ENCODE peak calls at places on chromosomes 5 and 9, in five cellular contexts. One of them, this sample, is unnamed.

GRCh38 chr5:150138551-150139265 is 16.9 kb downstream of the PDGFRB start:
- DNase-seq in stimulated activated CD4-positive, alpha-beta T cell treated with anti-CD3 and anti-CD28 coated beads, Interleukin-2, amount 100 ng/mL, for 24 hours: no peak
- DNase-seq in activated T-helper 9 cell treated with anti-CD3 and anti-CD28 coated beads, Interleukin-2, amount 50 U/mL, for 16 hours: no peak
- DNase-seq in NCI-H2107: no peak
- DNase-seq in tibial artery: peak; percentile 95
- DNase-seq in this sample: no peak

GRCh38 chr5:135194573-135195266 is 160.7 kb upstream of the PITX1 start:
- DNase-seq in stimulated activated CD4-positive, alpha-beta T cell treated with anti-CD3 and anti-CD28 coated beads, Interleukin-2, amount 100 ng/mL, for 24 hours: no peak
- DNase-seq in activated T-helper 9 cell treated with anti-CD3 and anti-CD28 coated beads, Interleukin-2, amount 50 U/mL, for 16 hours: no peak
- DNase-seq in NCI-H2107: no peak
- DNase-seq in tibial artery: no peak
- DNase-seq in this sample: no peak

GRCh38 chr5:137688248-137688840 is 47.5 kb downstream of the KLHL3 start:
- DNase-seq in stimulated activated CD4-positive, alpha-beta T cell treated with anti-CD3 and anti-CD28 coated beads, Interleukin-2, amount 100 ng/mL, for 24 hours: no peak
- DNase-seq in activated T-helper 9 cell treated with anti-CD3 and anti-CD28 coated beads, Interleukin-2, amount 50 U/mL, for 16 hours: no peak
- DNase-seq in NCI-H2107: no peak
- DNase-seq in tibial artery: no peak
- DNase-seq in this sample: no peak

GRCh38 chr9:124527781-124528180 is 20.6 kb upstream of the NR5A1 start:
- DNase-seq in stimulated activated CD4-positive, alpha-beta T cell treated with anti-CD3 and anti-CD28 coated beads, Interleukin-2, amount 100 ng/mL, for 24 hours: no peak
- DNase-seq in activated T-helper 9 cell treated with anti-CD3 and anti-CD28 coated beads, Interleukin-2, amount 50 U/mL, for 16 hours: no peak
- DNase-seq in NCI-H2107: no peak
- DNase-seq in tibial artery: no peak
- DNase-seq in this sample: no peak

GRCh38 chr5:17896605-17897004 is 262.3 kb downstream of the TAF11L14 start:
- DNase-seq in stimulated activated CD4-positive, alpha-beta T cell treated with anti-CD3 and anti-CD28 coated beads, Interleukin-2, amount 100 ng/mL, for 24 hours: no peak
- DNase-seq in activated T-helper 9 cell treated with anti-CD3 and anti-CD28 coated beads, Interleukin-2, amount 50 U/mL, for 16 hours: no peak
- DNase-seq in NCI-H2107: no peak
- DNase-seq in tibial artery: no peak
- DNase-seq in this sample: no peak

GRCh38 chr5:88393082-88393481 is 124.4 kb upstream of the TMEM161B start:
- DNase-seq in stimulated activated CD4-positive, alpha-beta T cell treated with anti-CD3 and anti-CD28 coated beads, Interleukin-2, amount 100 ng/mL, for 24 hours: no peak
- DNase-seq in activated T-helper 9 cell treated with anti-CD3 and anti-CD28 coated beads, Interleukin-2, amount 50 U/mL, for 16 hours: no peak
- DNase-seq in NCI-H2107: no peak
- DNase-seq in tibial artery: no peak
- DNase-seq in this sample: no peak

GRCh38 chr5:94471496-94471895 is 146.9 kb downstream of the KIAA0825 start:
- DNase-seq in stimulated activated CD4-positive, alpha-beta T cell treated with anti-CD3 and anti-CD28 coated beads, Interleukin-2, amount 100 ng/mL, for 24 hours: no peak
- DNase-seq in activated T-helper 9 cell treated with anti-CD3 and anti-CD28 coated beads, Interleukin-2, amount 50 U/mL, for 16 hours: no peak
- DNase-seq in NCI-H2107: no peak
- DNase-seq in tibial artery: no peak
- DNase-seq in this sample: no peak

GRCh38 chr5:59412428-59412827 is 481.1 kb downstream of the PDE4D start:
- DNase-seq in stimulated activated CD4-positive, alpha-beta T cell treated with anti-CD3 and anti-CD28 coated beads, Interleukin-2, amount 100 ng/mL, for 24 hours: no peak
- DNase-seq in activated T-helper 9 cell treated with anti-CD3 and anti-CD28 coated beads, Interleukin-2, amount 50 U/mL, for 16 hours: no peak
- DNase-seq in NCI-H2107: no peak
- DNase-seq in tibial artery: no peak
- DNase-seq in this sample: no peak

GRCh38 chr5:106376522-106376921 is 1294.2 kb downstream of the EFNA5 start:
- DNase-seq in stimulated activated CD4-positive, alpha-beta T cell treated with anti-CD3 and anti-CD28 coated beads, Interleukin-2, amount 100 ng/mL, for 24 hours: no peak
- DNase-seq in activated T-helper 9 cell treated with anti-CD3 and anti-CD28 coated beads, Interleukin-2, amount 50 U/mL, for 16 hours: no peak
- DNase-seq in NCI-H2107: no peak
- DNase-seq in tibial artery: no peak
- DNase-seq in this sample: no peak

GRCh38 chr5:93117753-93118531 is 463.1 kb downstream of the NR2F1-AS1 start:
- DNase-seq in stimulated activated CD4-positive, alpha-beta T cell treated with anti-CD3 and anti-CD28 coated beads, Interleukin-2, amount 100 ng/mL, for 24 hours: no peak
- DNase-seq in activated T-helper 9 cell treated with anti-CD3 and anti-CD28 coated beads, Interleukin-2, amount 50 U/mL, for 16 hours: no peak
- DNase-seq in NCI-H2107: no peak
- DNase-seq in tibial artery: no peak
- DNase-seq in this sample: no peak

GRCh38 chr9:124506931-124507879 is at the start of gene NR5A1:
- DNase-seq in stimulated activated CD4-positive, alpha-beta T cell treated with anti-CD3 and anti-CD28 coated beads, Interleukin-2, amount 100 ng/mL, for 24 hours: no peak
- DNase-seq in activated T-helper 9 cell treated with anti-CD3 and anti-CD28 coated beads, Interleukin-2, amount 50 U/mL, for 16 hours: no peak
- DNase-seq in NCI-H2107: no peak
- DNase-seq in tibial artery: no peak
- DNase-seq in this sample: no peak

GRCh38 chr5:121018004-121018403 is 553.9 kb downstream of the PRR16 start:
- DNase-seq in stimulated activated CD4-positive, alpha-beta T cell treated with anti-CD3 and anti-CD28 coated beads, Interleukin-2, amount 100 ng/mL, for 24 hours: no peak
- DNase-seq in activated T-helper 9 cell treated with anti-CD3 and anti-CD28 coated beads, Interleukin-2, amount 50 U/mL, for 16 hours: no peak
- DNase-seq in NCI-H2107: no peak
- DNase-seq in tibial artery: no peak
- DNase-seq in this sample: no peak

GRCh38 chr5:34598177-34598794 is 57.8 kb upstream of the RAI14 start:
- DNase-seq in stimulated activated CD4-positive, alpha-beta T cell treated with anti-CD3 and anti-CD28 coated beads, Interleukin-2, amount 100 ng/mL, for 24 hours: no peak
- DNase-seq in activated T-helper 9 cell treated with anti-CD3 and anti-CD28 coated beads, Interleukin-2, amount 50 U/mL, for 16 hours: no peak
- DNase-seq in NCI-H2107: no peak
- DNase-seq in tibial artery: no peak
- DNase-seq in this sample: no peak

GRCh38 chr9:135612981-135613910 is 26.1 kb downstream of the GLT6D1 start:
- DNase-seq in stimulated activated CD4-positive, alpha-beta T cell treated with anti-CD3 and anti-CD28 coated beads, Interleukin-2, amount 100 ng/mL, for 24 hours: no peak
- DNase-seq in activated T-helper 9 cell treated with anti-CD3 and anti-CD28 coated beads, Interleukin-2, amount 50 U/mL, for 16 hours: no peak
- DNase-seq in NCI-H2107: no peak
- DNase-seq in tibial artery: peak; percentile 57
- DNase-seq in this sample: no peak

GRCh38 chr5:140882591-140882899 is 621 bp downstream of the PCDHA13 start:
- DNase-seq in stimulated activated CD4-positive, alpha-beta T cell treated with anti-CD3 and anti-CD28 coated beads, Interleukin-2, amount 100 ng/mL, for 24 hours: no peak
- DNase-seq in activated T-helper 9 cell treated with anti-CD3 and anti-CD28 coated beads, Interleukin-2, amount 50 U/mL, for 16 hours: no peak
- DNase-seq in NCI-H2107: no peak
- DNase-seq in tibial artery: no peak
- DNase-seq in this sample: no peak

GRCh38 chr9:112380102-112380581 is at the start of gene HSDL2:
- DNase-seq in stimulated activated CD4-positive, alpha-beta T cell treated with anti-CD3 and anti-CD28 coated beads, Interleukin-2, amount 100 ng/mL, for 24 hours: peak; percentile 39
- DNase-seq in activated T-helper 9 cell treated with anti-CD3 and anti-CD28 coated beads, Interleukin-2, amount 50 U/mL, for 16 hours: peak; percentile 3
- DNase-seq in NCI-H2107: no peak
- DNase-seq in tibial artery: no peak
- DNase-seq in this sample: peak; percentile 11

GRCh38 chr5:138803285-138803684 is 50.1 kb downstream of the CTNNA1 start:
- DNase-seq in stimulated activated CD4-positive, alpha-beta T cell treated with anti-CD3 and anti-CD28 coated beads, Interleukin-2, amount 100 ng/mL, for 24 hours: no peak
- DNase-seq in activated T-helper 9 cell treated with anti-CD3 and anti-CD28 coated beads, Interleukin-2, amount 50 U/mL, for 16 hours: no peak
- DNase-seq in NCI-H2107: no peak
- DNase-seq in tibial artery: no peak
- DNase-seq in this sample: no peak

GRCh38 chr5:178589180-178590140 is 733 bp downstream of the COL23A1 start:
- DNase-seq in stimulated activated CD4-positive, alpha-beta T cell treated with anti-CD3 and anti-CD28 coated beads, Interleukin-2, amount 100 ng/mL, for 24 hours: peak; percentile 27
- DNase-seq in activated T-helper 9 cell treated with anti-CD3 and anti-CD28 coated beads, Interleukin-2, amount 50 U/mL, for 16 hours: no peak
- DNase-seq in NCI-H2107: no peak
- DNase-seq in tibial artery: no peak
- DNase-seq in this sample: no peak

GRCh38 chr9:130462685-130463084 is 17.9 kb downstream of the ASS1 start:
- DNase-seq in stimulated activated CD4-positive, alpha-beta T cell treated with anti-CD3 and anti-CD28 coated beads, Interleukin-2, amount 100 ng/mL, for 24 hours: no peak
- DNase-seq in activated T-helper 9 cell treated with anti-CD3 and anti-CD28 coated beads, Interleukin-2, amount 50 U/mL, for 16 hours: no peak
- DNase-seq in NCI-H2107: no peak
- DNase-seq in tibial artery: no peak
- DNase-seq in this sample: no peak

GRCh38 chr9:127090341-127090985 is 32.0 kb downstream of the ANGPTL2 start:
- DNase-seq in stimulated activated CD4-positive, alpha-beta T cell treated with anti-CD3 and anti-CD28 coated beads, Interleukin-2, amount 100 ng/mL, for 24 hours: no peak
- DNase-seq in activated T-helper 9 cell treated with anti-CD3 and anti-CD28 coated beads, Interleukin-2, amount 50 U/mL, for 16 hours: no peak
- DNase-seq in NCI-H2107: no peak
- DNase-seq in tibial artery: no peak
- DNase-seq in this sample: no peak

GRCh38 chr5:111984044-111984443 is 227.1 kb upstream of the NREP start:
- DNase-seq in stimulated activated CD4-positive, alpha-beta T cell treated with anti-CD3 and anti-CD28 coated beads, Interleukin-2, amount 100 ng/mL, for 24 hours: no peak
- DNase-seq in activated T-helper 9 cell treated with anti-CD3 and anti-CD28 coated beads, Interleukin-2, amount 50 U/mL, for 16 hours: no peak
- DNase-seq in NCI-H2107: no peak
- DNase-seq in tibial artery: no peak
- DNase-seq in this sample: no peak

GRCh38 chr5:78593465-78593864 is 55.1 kb downstream of the LHFPL2 start:
- DNase-seq in stimulated activated CD4-positive, alpha-beta T cell treated with anti-CD3 and anti-CD28 coated beads, Interleukin-2, amount 100 ng/mL, for 24 hours: no peak
- DNase-seq in activated T-helper 9 cell treated with anti-CD3 and anti-CD28 coated beads, Interleukin-2, amount 50 U/mL, for 16 hours: no peak
- DNase-seq in NCI-H2107: no peak
- DNase-seq in tibial artery: no peak
- DNase-seq in this sample: no peak

GRCh38 chr9:85202596-85202995 is 533.1 kb downstream of the NTRK2 start:
- DNase-seq in stimulated activated CD4-positive, alpha-beta T cell treated with anti-CD3 and anti-CD28 coated beads, Interleukin-2, amount 100 ng/mL, for 24 hours: no peak
- DNase-seq in activated T-helper 9 cell treated with anti-CD3 and anti-CD28 coated beads, Interleukin-2, amount 50 U/mL, for 16 hours: no peak
- DNase-seq in NCI-H2107: no peak
- DNase-seq in tibial artery: no peak
- DNase-seq in this sample: no peak

GRCh38 chr5:172740483-172741205 is 30.4 kb downstream of the DUSP1 start:
- DNase-seq in stimulated activated CD4-positive, alpha-beta T cell treated with anti-CD3 and anti-CD28 coated beads, Interleukin-2, amount 100 ng/mL, for 24 hours: no peak
- DNase-seq in activated T-helper 9 cell treated with anti-CD3 and anti-CD28 coated beads, Interleukin-2, amount 50 U/mL, for 16 hours: no peak
- DNase-seq in NCI-H2107: no peak
- DNase-seq in tibial artery: peak; percentile 96
- DNase-seq in this sample: no peak

GRCh38 chr9:130497139-130497538 is 52.4 kb downstream of the ASS1 start:
- DNase-seq in stimulated activated CD4-positive, alpha-beta T cell treated with anti-CD3 and anti-CD28 coated beads, Interleukin-2, amount 100 ng/mL, for 24 hours: no peak
- DNase-seq in activated T-helper 9 cell treated with anti-CD3 and anti-CD28 coated beads, Interleukin-2, amount 50 U/mL, for 16 hours: no peak
- DNase-seq in NCI-H2107: no peak
- DNase-seq in tibial artery: no peak
- DNase-seq in this sample: no peak

GRCh38 chr5:61254969-61255555 is 77.0 kb upstream of the ZSWIM6 start:
- DNase-seq in stimulated activated CD4-positive, alpha-beta T cell treated with anti-CD3 and anti-CD28 coated beads, Interleukin-2, amount 100 ng/mL, for 24 hours: no peak
- DNase-seq in activated T-helper 9 cell treated with anti-CD3 and anti-CD28 coated beads, Interleukin-2, amount 50 U/mL, for 16 hours: no peak
- DNase-seq in NCI-H2107: no peak
- DNase-seq in tibial artery: no peak
- DNase-seq in this sample: no peak

GRCh38 chr5:156474251-156474650 is 147.3 kb downstream of the SGCD start:
- DNase-seq in stimulated activated CD4-positive, alpha-beta T cell treated with anti-CD3 and anti-CD28 coated beads, Interleukin-2, amount 100 ng/mL, for 24 hours: no peak
- DNase-seq in activated T-helper 9 cell treated with anti-CD3 and anti-CD28 coated beads, Interleukin-2, amount 50 U/mL, for 16 hours: no peak
- DNase-seq in NCI-H2107: no peak
- DNase-seq in tibial artery: peak; percentile 66
- DNase-seq in this sample: no peak

GRCh38 chr5:84088996-84089395 is 295.7 kb downstream of the EDIL3 start:
- DNase-seq in stimulated activated CD4-positive, alpha-beta T cell treated with anti-CD3 and anti-CD28 coated beads, Interleukin-2, amount 100 ng/mL, for 24 hours: no peak
- DNase-seq in activated T-helper 9 cell treated with anti-CD3 and anti-CD28 coated beads, Interleukin-2, amount 50 U/mL, for 16 hours: no peak
- DNase-seq in NCI-H2107: no peak
- DNase-seq in tibial artery: no peak
- DNase-seq in this sample: no peak

This sample was measured in stimulated activated naive CD4-positive, alpha-beta T cell treated with Interleukin-2 at 50 U/mL for 16 hours.